ENCODE peak calls at places on chromosomes 6 and 20, in seven cellular contexts. One of them, this sample, is unnamed.

GRCh38 chr20:63611646-63612045 is 15.3 kb downstream of the GMEB2 start:
- DNase-seq in Panc1: no peak
- DNase-seq in SK-N-SH: no peak
- DNase-seq in H1: no peak
- DNase-seq in HepG2: no peak
- DNase-seq in K562: no peak
- DNase-seq in GM12878: no peak
- DNase-seq in this sample: no peak

GRCh38 chr6:99467509-99468106 is 42.5 kb upstream of the PNISR start:
- DNase-seq in H1: no peak
- DNase-seq in GM12878: no peak
- DNase-seq in K562: peak; percentile 27
- DNase-seq in HepG2: peak; percentile 18
- DNase-seq in Panc1: no peak
- DNase-seq in SK-N-SH: peak; percentile 46
- DNase-seq in this sample: no peak

GRCh38 chr6:125111219-125111983 is 42.2 kb upstream of the TPD52L1 start:
- DNase-seq in GM12878: no peak
- DNase-seq in SK-N-SH: no peak
- DNase-seq in K562: no peak
- DNase-seq in Panc1: no peak
- DNase-seq in H1: no peak
- DNase-seq in HepG2: no peak
- DNase-seq in this sample: no peak

GRCh38 chr6:87333591-87334181 is 4.6 kb upstream of the GJB7 start:
- DNase-seq in HepG2: no peak
- DNase-seq in GM12878: no peak
- DNase-seq in SK-N-SH: no peak
- DNase-seq in K562: no peak
- DNase-seq in H1: no peak
- DNase-seq in Panc1: no peak
- DNase-seq in this sample: no peak

GRCh38 chr6:35024601-35025054 is 116.5 kb downstream of the TCP11 start:
- DNase-seq in K562: peak; percentile 60
- DNase-seq in Panc1: peak; percentile 8
- DNase-seq in SK-N-SH: peak; percentile 74
- DNase-seq in HepG2: peak; percentile 28
- DNase-seq in H1: no peak
- DNase-seq in GM12878: no peak
- DNase-seq in this sample: peak; percentile 29

GRCh38 chr6:46776070-46776752 is 17.0 kb upstream of the MEP1A start:
- DNase-seq in HepG2: no peak
- DNase-seq in H1: no peak
- DNase-seq in Panc1: no peak
- DNase-seq in SK-N-SH: no peak
- DNase-seq in K562: no peak
- DNase-seq in GM12878: no peak
- DNase-seq in this sample: no peak

GRCh38 chr6:166167801-166168615 is at the start of gene TBXT:
- DNase-seq in GM12878: peak; percentile 51
- DNase-seq in SK-N-SH: no peak
- DNase-seq in H1: peak; percentile 86
- DNase-seq in Panc1: no peak
- DNase-seq in K562: no peak
- DNase-seq in HepG2: no peak
- DNase-seq in this sample: no peak

GRCh38 chr6:144908004-144908403 is 622.9 kb downstream of the UTRN start:
- DNase-seq in GM12878: no peak
- DNase-seq in SK-N-SH: no peak
- DNase-seq in HepG2: no peak
- DNase-seq in H1: no peak
- DNase-seq in K562: no peak
- DNase-seq in Panc1: no peak
- DNase-seq in this sample: no peak

GRCh38 chr6:141548969-141549368 is 583.8 kb upstream of the GJE1 start:
- DNase-seq in GM12878: no peak
- DNase-seq in H1: no peak
- DNase-seq in HepG2: peak; percentile 38
- DNase-seq in Panc1: no peak
- DNase-seq in SK-N-SH: no peak
- DNase-seq in K562: no peak
- DNase-seq in this sample: no peak

GRCh38 chr6:148596886-148597455 is 149.9 kb upstream of the UST start:
- DNase-seq in GM12878: no peak
- DNase-seq in HepG2: no peak
- DNase-seq in Panc1: no peak
- DNase-seq in H1: no peak
- DNase-seq in K562: no peak
- DNase-seq in SK-N-SH: no peak
- DNase-seq in this sample: no peak

GRCh38 chr6:31952140-31952805 is 6.4 kb downstream of the CFB start:
- DNase-seq in H1: peak; percentile 76
- DNase-seq in SK-N-SH: peak; percentile 75
- DNase-seq in K562: peak; percentile 78
- DNase-seq in HepG2: peak; percentile 71
- DNase-seq in GM12878: no peak
- DNase-seq in Panc1: no peak
- DNase-seq in this sample: no peak

GRCh38 chr20:61797971-61798411 is 267.7 kb downstream of the TAF4 start:
- DNase-seq in SK-N-SH: no peak
- DNase-seq in H1: no peak
- DNase-seq in Panc1: no peak
- DNase-seq in HepG2: no peak
- DNase-seq in GM12878: no peak
- DNase-seq in K562: no peak
- DNase-seq in this sample: no peak

DNA sequence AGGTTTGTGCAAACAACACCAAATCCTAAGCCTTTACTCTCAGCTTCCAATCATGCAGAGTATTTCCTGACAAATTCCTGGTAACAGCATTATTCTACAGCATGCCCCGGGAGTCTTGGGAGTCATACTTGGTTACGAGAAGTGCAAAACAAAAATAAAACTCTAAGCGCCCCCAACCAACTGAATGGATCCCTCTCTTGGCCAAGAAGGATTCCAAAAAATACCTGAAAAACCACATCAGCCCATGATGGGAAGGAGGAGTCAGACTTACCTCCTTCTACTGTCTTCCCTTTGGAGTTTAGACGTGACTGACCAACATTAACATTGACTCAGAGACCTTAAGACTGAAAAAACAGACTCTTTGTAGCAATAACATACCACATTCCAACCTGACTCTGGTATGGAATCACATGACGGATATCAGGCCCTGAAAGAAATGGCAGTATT is 30.7 kb upstream of the PPP1R3G start:
- DNase-seq in SK-N-SH: no peak
- DNase-seq in HepG2: no peak
- DNase-seq in GM12878: no peak
- DNase-seq in K562: no peak
- DNase-seq in Panc1: no peak
- DNase-seq in H1: no peak
- DNase-seq in this sample: no peak
- TF ChIP-seq SIN3A in SK-N-SH: no peak
- TF ChIP-seq SIN3A in HepG2: no peak
- TF ChIP-seq SIN3A in GM12878: no peak
- TF ChIP-seq SIN3A in K562: no peak
- TF ChIP-seq SIN3A in Panc1: no peak
- TF ChIP-seq SIN3A in H1: no peak
- TF ChIP-seq SIN3A in this sample: no peak

DNA sequence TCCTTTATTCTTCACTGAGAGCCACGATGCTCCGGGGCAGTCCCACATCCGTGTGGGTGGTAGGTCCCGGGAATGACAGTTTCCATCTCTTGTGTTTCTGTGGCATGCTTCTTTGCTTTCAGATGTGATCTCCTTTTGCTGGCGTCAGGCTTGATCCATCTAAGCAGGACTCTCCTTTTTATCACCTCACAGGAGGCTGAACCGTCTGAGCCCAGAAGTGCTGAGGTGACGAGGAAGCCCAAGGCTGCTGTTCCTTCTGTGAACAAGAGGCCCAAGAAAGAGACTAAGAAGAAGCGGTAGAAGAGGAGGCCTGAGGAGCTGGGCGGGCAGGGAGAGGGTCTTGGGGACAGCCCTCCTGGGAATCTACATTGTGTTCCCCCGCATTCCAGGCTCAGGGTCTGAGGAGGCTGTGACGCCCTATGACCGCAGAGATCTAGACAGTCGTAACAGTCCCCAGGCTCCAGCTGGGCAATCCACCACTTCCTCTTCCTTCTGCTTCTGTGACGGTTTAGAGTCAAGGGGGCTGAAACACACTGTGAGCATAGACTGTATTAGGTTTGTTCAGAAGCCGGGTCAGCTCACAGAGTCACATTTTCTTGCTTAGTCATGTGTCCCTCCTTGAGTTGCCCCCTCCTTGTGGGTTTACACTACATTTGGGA is 26.8 kb downstream of the MANBAL start:
- DNase-seq in HepG2: no peak
- DNase-seq in K562: no peak
- DNase-seq in H1: no peak
- DNase-seq in SK-N-SH: no peak
- DNase-seq in GM12878: no peak
- DNase-seq in Panc1: no peak
- DNase-seq in this sample: no peak
- TF ChIP-seq SIN3A in HepG2: no peak
- TF ChIP-seq SIN3A in K562: no peak
- TF ChIP-seq SIN3A in H1: no peak
- TF ChIP-seq SIN3A in SK-N-SH: no peak
- TF ChIP-seq SIN3A in GM12878: no peak
- TF ChIP-seq SIN3A in Panc1: no peak
- TF ChIP-seq SIN3A in this sample: no peak

GRCh38 chr6:140401666-140402255 is 1027.3 kb upstream of the CITED2 start:
- DNase-seq in Panc1: no peak
- DNase-seq in HepG2: no peak
- DNase-seq in SK-N-SH: no peak
- DNase-seq in GM12878: no peak
- DNase-seq in H1: no peak
- DNase-seq in K562: no peak
- DNase-seq in this sample: no peak
- TF ChIP-seq SIN3A in Panc1: no peak
- TF ChIP-seq SIN3A in HepG2: no peak
- TF ChIP-seq SIN3A in SK-N-SH: no peak
- TF ChIP-seq SIN3A in GM12878: no peak
- TF ChIP-seq SIN3A in H1: no peak
- TF ChIP-seq SIN3A in K562: no peak
- TF ChIP-seq SIN3A in this sample: no peak

DNA sequence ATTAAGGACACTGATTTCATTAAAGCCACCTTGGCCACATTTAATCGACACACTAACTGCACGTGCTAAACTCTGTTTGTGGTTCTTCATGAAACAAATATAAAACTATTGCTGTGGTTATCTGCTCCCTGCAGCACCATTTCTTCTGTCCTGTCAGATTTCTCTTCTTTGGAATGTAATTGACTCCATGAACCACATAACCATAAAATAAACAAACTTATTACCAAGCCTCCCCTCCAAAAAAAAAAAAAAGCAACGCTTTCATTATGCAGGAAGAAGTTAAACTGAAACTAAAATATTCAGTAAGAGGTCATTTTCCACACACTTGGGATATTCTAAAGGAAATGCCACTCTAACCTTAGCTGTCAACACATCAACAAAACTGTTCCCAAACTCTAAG is 319.1 kb upstream of the NT5E start:
- DNase-seq in K562: no peak
- DNase-seq in SK-N-SH: no peak
- DNase-seq in HepG2: no peak
- DNase-seq in Panc1: no peak
- DNase-seq in H1: no peak
- DNase-seq in GM12878: no peak
- DNase-seq in this sample: no peak
- TF ChIP-seq SIN3A in K562: no peak
- TF ChIP-seq SIN3A in SK-N-SH: no peak
- TF ChIP-seq SIN3A in HepG2: no peak
- TF ChIP-seq SIN3A in Panc1: no peak
- TF ChIP-seq SIN3A in H1: no peak
- TF ChIP-seq SIN3A in GM12878: no peak
- TF ChIP-seq SIN3A in this sample: no peak

GRCh38 chr20:48186915-48187314 is 401.6 kb upstream of the SULF2 start:
- DNase-seq in HepG2: no peak
- DNase-seq in Panc1: no peak
- DNase-seq in GM12878: no peak
- DNase-seq in K562: no peak
- DNase-seq in SK-N-SH: no peak
- DNase-seq in H1: no peak
- DNase-seq in this sample: no peak

GRCh38 chr20:48189177-48189576 is 403.9 kb upstream of the SULF2 start:
- DNase-seq in GM12878: peak; percentile 2
- DNase-seq in SK-N-SH: no peak
- DNase-seq in K562: no peak
- DNase-seq in HepG2: peak; percentile 63
- DNase-seq in Panc1: no peak
- DNase-seq in H1: no peak
- DNase-seq in this sample: peak; percentile 12

GRCh38 chr20:48186447-48186846 is 401.2 kb upstream of the SULF2 start:
- DNase-seq in K562: no peak
- DNase-seq in HepG2: no peak
- DNase-seq in Panc1: no peak
- DNase-seq in H1: no peak
- DNase-seq in SK-N-SH: no peak
- DNase-seq in GM12878: no peak
- DNase-seq in this sample: no peak

GRCh38 chr20:48190757-48191156 is 405.5 kb upstream of the SULF2 start:
- DNase-seq in GM12878: no peak
- DNase-seq in K562: no peak
- DNase-seq in Panc1: no peak
- DNase-seq in SK-N-SH: no peak
- DNase-seq in H1: no peak
- DNase-seq in HepG2: no peak
- DNase-seq in this sample: no peak

GRCh38 chr20:48187891-48188290 is 402.6 kb upstream of the SULF2 start:
- DNase-seq in H1: no peak
- DNase-seq in Panc1: no peak
- DNase-seq in SK-N-SH: no peak
- DNase-seq in K562: no peak
- DNase-seq in GM12878: no peak
- DNase-seq in HepG2: no peak
- DNase-seq in this sample: no peak
- TF ChIP-seq SIN3A in H1: no peak
- TF ChIP-seq SIN3A in Panc1: no peak
- TF ChIP-seq SIN3A in SK-N-SH: no peak
- TF ChIP-seq SIN3A in K562: no peak
- TF ChIP-seq SIN3A in GM12878: no peak
- TF ChIP-seq SIN3A in HepG2: no peak
- TF ChIP-seq SIN3A in this sample: no peak

DNA sequence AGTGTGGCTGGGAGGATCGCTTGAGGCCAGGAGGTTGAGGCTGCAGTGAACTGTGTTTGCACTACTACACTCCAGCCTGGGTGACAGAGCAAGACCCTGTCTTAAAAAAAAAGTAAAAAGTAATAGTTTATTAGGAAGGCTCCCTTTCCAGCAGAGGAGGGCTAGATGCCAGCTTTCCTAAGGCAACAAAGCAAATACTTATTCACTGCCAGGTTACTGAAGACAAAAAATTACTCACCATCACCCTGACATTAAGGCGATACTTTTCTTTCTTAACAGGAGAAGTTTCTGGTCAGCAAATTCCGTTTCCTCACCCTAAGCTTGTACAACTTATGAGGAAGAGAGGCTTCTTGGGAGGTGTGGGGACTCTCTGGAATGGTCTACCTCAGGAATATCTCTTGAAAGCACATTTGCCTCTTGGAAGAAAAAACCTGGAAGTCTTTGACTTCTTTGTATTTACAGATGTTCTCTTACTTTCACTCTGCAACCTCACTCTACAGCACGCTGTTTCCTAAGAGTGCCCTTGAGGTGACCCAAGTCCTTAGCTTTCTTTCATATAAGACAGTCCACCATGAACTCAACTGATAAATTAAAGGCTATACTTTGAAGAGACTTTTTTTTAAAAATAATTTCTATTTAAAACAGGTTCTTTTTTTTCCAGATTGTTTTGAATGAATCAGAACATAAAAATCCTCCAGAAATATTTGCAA is 52.9 kb upstream of the TRAF3IP2 start:
- DNase-seq in K562: no peak
- DNase-seq in Panc1: no peak
- DNase-seq in H1: no peak
- DNase-seq in GM12878: no peak
- DNase-seq in SK-N-SH: no peak
- DNase-seq in HepG2: no peak
- DNase-seq in this sample: no peak
- TF ChIP-seq SIN3A in K562: no peak
- TF ChIP-seq SIN3A in Panc1: no peak
- TF ChIP-seq SIN3A in H1: no peak
- TF ChIP-seq SIN3A in GM12878: no peak
- TF ChIP-seq SIN3A in SK-N-SH: no peak
- TF ChIP-seq SIN3A in HepG2: no peak
- TF ChIP-seq SIN3A in this sample: no peak

This sample was measured in HCT116.